ENCODE peak calls at places on chromosomes 16 and 17, in nine cellular contexts. One of them, this sample, is unnamed.

GRCh38 chr17:28616281-28616680 is 2.3 kb upstream of the RSKR start:
- DNase-seq in lower lobe of right lung: no peak
- DNase-seq in ovary: no peak
- DNase-seq in cardiac muscle cell: no peak
- DNase-seq in HCT116: no peak
- DNase-seq in breast epithelium: no peak
- DNase-seq in neuronal stem cell: no peak
- DNase-seq in thoracic aorta: no peak
- DNase-seq in heart left ventricle: no peak
- DNase-seq in this sample: no peak

GRCh38 chr17:48460055-48460454 is 30.0 kb upstream of the SKAP1 start:
- DNase-seq in HCT116: no peak
- DNase-seq in ovary: no peak
- DNase-seq in heart left ventricle: no peak
- DNase-seq in cardiac muscle cell: no peak
- DNase-seq in breast epithelium: no peak
- DNase-seq in lower lobe of right lung: no peak
- DNase-seq in thoracic aorta: no peak
- DNase-seq in neuronal stem cell: no peak
- DNase-seq in this sample: no peak

GRCh38 chr16:68640972-68641371 is 4.1 kb upstream of the CDH3 start:
- DNase-seq in lower lobe of right lung: peak; percentile 0
- DNase-seq in ovary: no peak
- DNase-seq in thoracic aorta: no peak
- DNase-seq in breast epithelium: no peak
- DNase-seq in heart left ventricle: no peak
- DNase-seq in neuronal stem cell: no peak
- DNase-seq in cardiac muscle cell: peak; percentile 56
- DNase-seq in HCT116: no peak
- DNase-seq in this sample: no peak

GRCh38 chr17:27569257-27569722 is 61.7 kb upstream of the LGALS9 start:
- DNase-seq in lower lobe of right lung: peak; percentile 63
- DNase-seq in thoracic aorta: no peak
- DNase-seq in ovary: no peak
- DNase-seq in heart left ventricle: no peak
- DNase-seq in cardiac muscle cell: peak; percentile 39
- DNase-seq in HCT116: no peak
- DNase-seq in breast epithelium: no peak
- DNase-seq in neuronal stem cell: peak; percentile 18
- DNase-seq in this sample: peak; percentile 89

GRCh38 chr17:82319619-82320062 is 2.2 kb upstream of the CD7 start:
- DNase-seq in breast epithelium: no peak
- DNase-seq in thoracic aorta: no peak
- DNase-seq in heart left ventricle: no peak
- DNase-seq in cardiac muscle cell: no peak
- DNase-seq in HCT116: no peak
- DNase-seq in lower lobe of right lung: no peak
- DNase-seq in ovary: no peak
- DNase-seq in neuronal stem cell: no peak
- DNase-seq in this sample: no peak

GRCh38 chr16:83967838-83968482 is at the start of gene NECAB2:
- DNase-seq in breast epithelium: no peak
- DNase-seq in thoracic aorta: no peak
- DNase-seq in ovary: peak; percentile 74
- DNase-seq in neuronal stem cell: peak; percentile 53
- DNase-seq in HCT116: no peak
- DNase-seq in heart left ventricle: peak; percentile 58
- DNase-seq in lower lobe of right lung: peak; percentile 66
- DNase-seq in cardiac muscle cell: peak; percentile 36
- DNase-seq in this sample: peak; percentile 95

GRCh38 chr17:31386542-31387075 is 4.9 kb upstream of the RAB11FIP4 start:
- DNase-seq in ovary: no peak
- DNase-seq in thoracic aorta: no peak
- DNase-seq in breast epithelium: no peak
- DNase-seq in lower lobe of right lung: no peak
- DNase-seq in heart left ventricle: no peak
- DNase-seq in neuronal stem cell: no peak
- DNase-seq in cardiac muscle cell: no peak
- DNase-seq in HCT116: no peak
- DNase-seq in this sample: no peak

GRCh38 chr17:28725166-28725659 is 820 bp downstream of the TLCD1 start:
- DNase-seq in lower lobe of right lung: no peak
- DNase-seq in thoracic aorta: no peak
- DNase-seq in neuronal stem cell: no peak
- DNase-seq in ovary: no peak
- DNase-seq in HCT116: peak; percentile 50
- DNase-seq in breast epithelium: no peak
- DNase-seq in cardiac muscle cell: peak; percentile 63
- DNase-seq in heart left ventricle: no peak
- DNase-seq in this sample: peak; percentile 54

GRCh38 chr17:68455756-68456528 is 1.4 kb downstream of the WIPI1 start:
- DNase-seq in cardiac muscle cell: peak; percentile 95
- DNase-seq in breast epithelium: peak; percentile 64
- DNase-seq in heart left ventricle: no peak
- DNase-seq in ovary: no peak
- DNase-seq in HCT116: no peak
- DNase-seq in lower lobe of right lung: no peak
- DNase-seq in neuronal stem cell: no peak
- DNase-seq in thoracic aorta: no peak
- DNase-seq in this sample: no peak

GRCh38 chr16:64121473-64121872 is 1000.4 kb downstream of the CDH11 start:
- DNase-seq in lower lobe of right lung: no peak
- DNase-seq in heart left ventricle: no peak
- DNase-seq in neuronal stem cell: no peak
- DNase-seq in breast epithelium: no peak
- DNase-seq in ovary: no peak
- DNase-seq in HCT116: no peak
- DNase-seq in cardiac muscle cell: peak; percentile 2
- DNase-seq in thoracic aorta: no peak
- DNase-seq in this sample: no peak

GRCh38 chr16:66315210-66315825 is 51.2 kb upstream of the CDH5 start:
- DNase-seq in lower lobe of right lung: peak; percentile 59
- DNase-seq in cardiac muscle cell: peak; percentile 88
- DNase-seq in breast epithelium: no peak
- DNase-seq in ovary: peak; percentile 69
- DNase-seq in heart left ventricle: peak; percentile 62
- DNase-seq in HCT116: peak; percentile 54
- DNase-seq in neuronal stem cell: peak; percentile 76
- DNase-seq in thoracic aorta: peak; percentile 25
- DNase-seq in this sample: peak; percentile 89

GRCh38 chr17:68498479-68499326 is 13.5 kb upstream of the PRKAR1A start:
- DNase-seq in HCT116: no peak
- DNase-seq in cardiac muscle cell: peak; percentile 68
- DNase-seq in thoracic aorta: no peak
- DNase-seq in lower lobe of right lung: peak; percentile 68
- DNase-seq in ovary: peak; percentile 66
- DNase-seq in breast epithelium: no peak
- DNase-seq in neuronal stem cell: no peak
- DNase-seq in heart left ventricle: peak; percentile 72
- DNase-seq in this sample: no peak

DNA sequence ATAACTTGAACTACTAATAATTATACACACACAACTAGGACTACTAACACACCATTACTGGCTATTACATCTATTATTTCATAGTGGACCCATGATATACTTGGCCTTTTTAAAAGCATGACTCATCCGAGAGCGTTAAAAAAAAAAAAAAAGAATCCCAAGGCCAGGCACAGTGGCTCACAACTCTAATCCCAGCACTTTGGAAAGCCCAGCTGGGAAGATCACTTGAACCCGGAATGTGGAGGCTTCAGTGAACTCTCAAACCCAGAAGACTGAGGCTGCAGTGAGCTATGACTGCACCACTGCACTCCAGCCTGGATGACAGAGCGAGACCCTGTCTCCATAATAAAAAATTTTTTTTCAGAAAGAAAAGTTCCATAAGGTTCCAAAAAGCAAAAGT is 3.1 kb downstream of the GLG1 start:
- DNase-seq in neuronal stem cell: no peak
- DNase-seq in thoracic aorta: no peak
- DNase-seq in HCT116: no peak
- DNase-seq in heart left ventricle: no peak
- DNase-seq in breast epithelium: no peak
- DNase-seq in cardiac muscle cell: peak; percentile 40
- DNase-seq in ovary: no peak
- DNase-seq in lower lobe of right lung: no peak
- DNase-seq in this sample: no peak
- H3K4me3 ChIP-seq in neuronal stem cell: no peak overlapping the region
- H3K4me3 ChIP-seq in thoracic aorta: peak overlapping the region; percentile 23
- H3K4me3 ChIP-seq in HCT116: no peak overlapping the region
- H3K4me3 ChIP-seq in heart left ventricle: no peak overlapping the region
- H3K4me3 ChIP-seq in breast epithelium: no peak overlapping the region
- H3K4me3 ChIP-seq in cardiac muscle cell: no peak overlapping the region
- H3K4me3 ChIP-seq in ovary: no peak overlapping the region
- H3K4me3 ChIP-seq in lower lobe of right lung: no peak overlapping the region
- H3K4me3 ChIP-seq in this sample: no peak overlapping the region

DNA sequence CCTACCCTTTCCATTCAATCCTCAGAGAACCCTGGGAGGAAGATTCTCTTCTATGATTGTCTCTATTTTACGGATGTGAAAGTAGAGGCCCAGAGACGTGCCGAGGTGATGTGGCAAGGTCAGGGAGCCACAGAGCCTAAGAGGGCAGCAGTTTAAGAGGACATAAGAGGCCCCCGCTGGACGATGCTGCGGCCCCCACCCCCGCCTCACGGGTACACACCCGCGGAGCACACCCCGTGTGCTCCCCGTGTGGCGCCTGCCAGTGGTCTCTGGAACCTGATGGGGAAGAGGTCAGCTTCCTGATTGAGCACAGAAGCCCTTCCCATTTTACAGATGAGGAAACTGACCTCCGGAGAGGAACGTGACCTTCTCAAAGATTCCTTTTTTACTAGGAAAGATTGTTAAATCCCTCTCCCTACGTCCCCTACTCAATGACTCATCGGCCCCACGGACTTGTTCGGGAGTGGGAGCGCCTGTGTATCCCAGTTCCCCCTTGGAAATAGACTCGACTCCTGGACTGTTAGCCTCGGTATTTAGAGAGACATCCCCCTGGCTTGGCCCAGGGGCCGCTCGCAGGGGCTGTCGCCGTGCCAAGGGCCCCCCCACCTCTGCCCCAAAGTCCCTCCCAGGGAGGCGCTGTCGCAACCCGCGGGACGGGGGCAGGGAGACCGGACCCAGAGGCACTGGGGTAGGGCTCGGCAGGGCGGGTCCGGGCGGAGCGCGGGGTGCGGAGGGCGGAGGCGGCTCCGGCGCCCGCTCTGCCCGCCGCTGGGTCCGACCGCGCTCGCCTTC is at the start of gene ABCC3:
- DNase-seq in thoracic aorta: no peak
- DNase-seq in cardiac muscle cell: peak; percentile 63
- DNase-seq in HCT116: no peak
- DNase-seq in ovary: peak; percentile 59
- DNase-seq in breast epithelium: peak; percentile 65
- DNase-seq in heart left ventricle: no peak
- DNase-seq in lower lobe of right lung: peak; percentile 77
- DNase-seq in neuronal stem cell: no peak
- DNase-seq in this sample: peak; percentile 92
- H3K27me3 ChIP-seq in thoracic aorta: no peaks in the 10 kb centered on the region
- H3K27me3 ChIP-seq in cardiac muscle cell: peaks cover 71% of the 10 kb centered on the region
- H3K27me3 ChIP-seq in HCT116: no peaks in the 10 kb centered on the region
- H3K27me3 ChIP-seq in ovary: no peaks in the 10 kb centered on the region
- H3K27me3 ChIP-seq in breast epithelium: no peaks in the 10 kb centered on the region
- H3K27me3 ChIP-seq in heart left ventricle: peaks cover 26% of the 10 kb centered on the region
- H3K27me3 ChIP-seq in lower lobe of right lung: peaks cover 34% of the 10 kb centered on the region
- H3K27me3 ChIP-seq in neuronal stem cell: peaks cover 97% of the 10 kb centered on the region
- H3K27me3 ChIP-seq in this sample: peaks cover 48% of the 10 kb centered on the region

DNA sequence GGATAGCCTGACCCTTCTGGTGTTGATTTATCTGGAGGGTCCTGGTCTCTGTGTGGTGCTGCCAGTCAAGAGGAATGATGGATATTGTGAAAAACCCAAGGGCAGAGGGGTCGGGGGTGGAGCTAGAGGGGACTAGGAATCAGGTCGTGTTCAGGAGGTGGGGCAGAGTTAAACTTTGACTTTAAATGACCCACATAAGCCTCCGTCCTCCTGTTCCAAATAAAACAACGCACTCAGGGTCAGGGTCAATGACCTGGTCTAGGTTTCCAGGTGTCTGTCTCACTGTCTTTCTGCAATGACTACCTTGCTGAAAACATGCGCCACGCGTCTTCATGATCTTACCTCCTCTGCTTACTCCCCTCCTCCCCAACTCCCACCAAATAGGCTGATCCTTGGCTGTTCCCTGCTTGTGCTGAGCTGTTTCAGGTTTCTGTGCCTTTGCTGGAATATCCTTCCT is 14.7 kb downstream of the AOC3 start:
- DNase-seq in ovary: no peak
- DNase-seq in thoracic aorta: no peak
- DNase-seq in HCT116: no peak
- DNase-seq in heart left ventricle: no peak
- DNase-seq in cardiac muscle cell: no peak
- DNase-seq in neuronal stem cell: no peak
- DNase-seq in breast epithelium: no peak
- DNase-seq in lower lobe of right lung: no peak
- DNase-seq in this sample: no peak
- H3K4me3 ChIP-seq in ovary: no peak overlapping the region
- H3K4me3 ChIP-seq in thoracic aorta: no peak overlapping the region
- H3K4me3 ChIP-seq in HCT116: no peak overlapping the region
- H3K4me3 ChIP-seq in heart left ventricle: no peak overlapping the region
- H3K4me3 ChIP-seq in cardiac muscle cell: no peak overlapping the region
- H3K4me3 ChIP-seq in neuronal stem cell: no peak overlapping the region
- H3K4me3 ChIP-seq in breast epithelium: no peak overlapping the region
- H3K4me3 ChIP-seq in lower lobe of right lung: no peak overlapping the region
- H3K4me3 ChIP-seq in this sample: no peak overlapping the region

GRCh38 chr17:49486012-49486641 is 9.0 kb upstream of the NGFR start:
- DNase-seq in lower lobe of right lung: no peak
- DNase-seq in heart left ventricle: no peak
- DNase-seq in HCT116: no peak
- DNase-seq in breast epithelium: no peak
- DNase-seq in ovary: no peak
- DNase-seq in neuronal stem cell: peak; percentile 56
- DNase-seq in thoracic aorta: no peak
- DNase-seq in cardiac muscle cell: peak; percentile 27
- DNase-seq in this sample: peak; percentile 96
- H3K27me3 ChIP-seq in lower lobe of right lung: peaks cover 59% of the 10 kb centered on the region
- H3K27me3 ChIP-seq in heart left ventricle: peaks cover 26% of the 10 kb centered on the region
- H3K27me3 ChIP-seq in HCT116: peaks cover 26% of the 10 kb centered on the region
- H3K27me3 ChIP-seq in breast epithelium: no peaks in the 10 kb centered on the region
- H3K27me3 ChIP-seq in ovary: no peaks in the 10 kb centered on the region
- H3K27me3 ChIP-seq in neuronal stem cell: peaks cover 90% of the 10 kb centered on the region
- H3K27me3 ChIP-seq in thoracic aorta: no peaks in the 10 kb centered on the region
- H3K27me3 ChIP-seq in cardiac muscle cell: no peaks in the 10 kb centered on the region
- H3K27me3 ChIP-seq in this sample: peaks cover 11% of the 10 kb centered on the region

DNA sequence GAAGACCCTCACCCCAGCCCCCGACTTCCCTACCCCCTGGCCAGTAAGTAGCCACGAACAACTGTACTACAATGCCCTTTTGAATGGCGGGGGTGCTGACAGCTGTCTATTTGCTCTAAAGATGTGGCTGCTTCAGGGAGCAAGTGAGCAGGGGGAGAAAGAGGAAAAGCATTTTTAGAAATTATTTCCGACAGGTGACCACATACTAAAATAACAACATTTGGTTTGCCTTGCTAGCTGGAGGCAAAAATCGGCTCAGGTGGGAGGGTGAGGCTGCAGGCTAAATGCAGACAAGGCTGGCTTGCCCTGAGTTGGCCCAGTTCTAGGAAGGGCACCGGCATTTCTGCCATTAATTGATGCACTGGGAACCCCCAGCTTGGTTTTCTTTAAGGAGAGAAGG is 188.5 kb downstream of the XYLT1 start:
- DNase-seq in HCT116: no peak
- DNase-seq in heart left ventricle: no peak
- DNase-seq in ovary: no peak
- DNase-seq in neuronal stem cell: no peak
- DNase-seq in breast epithelium: no peak
- DNase-seq in lower lobe of right lung: no peak
- DNase-seq in thoracic aorta: no peak
- DNase-seq in cardiac muscle cell: no peak
- DNase-seq in this sample: no peak
- H3K4me3 ChIP-seq in HCT116: no peak overlapping the region
- H3K4me3 ChIP-seq in heart left ventricle: no peak overlapping the region
- H3K4me3 ChIP-seq in ovary: no peak overlapping the region
- H3K4me3 ChIP-seq in neuronal stem cell: no peak overlapping the region
- H3K4me3 ChIP-seq in breast epithelium: no peak overlapping the region
- H3K4me3 ChIP-seq in lower lobe of right lung: no peak overlapping the region
- H3K4me3 ChIP-seq in thoracic aorta: no peak overlapping the region
- H3K4me3 ChIP-seq in cardiac muscle cell: no peak overlapping the region
- H3K4me3 ChIP-seq in this sample: no peak overlapping the region

GRCh38 chr17:49496866-49497146 is 1.7 kb downstream of the NGFR start:
- DNase-seq in HCT116: no peak
- DNase-seq in lower lobe of right lung: no peak
- DNase-seq in cardiac muscle cell: no peak
- DNase-seq in ovary: no peak
- DNase-seq in neuronal stem cell: no peak
- DNase-seq in breast epithelium: no peak
- DNase-seq in thoracic aorta: no peak
- DNase-seq in heart left ventricle: no peak
- DNase-seq in this sample: no peak
- H3K27me3 ChIP-seq in HCT116: no peaks in the 10 kb centered on the region
- H3K27me3 ChIP-seq in lower lobe of right lung: peaks cover 74% of the 10 kb centered on the region
- H3K27me3 ChIP-seq in cardiac muscle cell: peaks cover 51% of the 10 kb centered on the region
- H3K27me3 ChIP-seq in ovary: peaks cover 10% of the 10 kb centered on the region
- H3K27me3 ChIP-seq in neuronal stem cell: peaks cover 90% of the 10 kb centered on the region
- H3K27me3 ChIP-seq in breast epithelium: no peaks in the 10 kb centered on the region
- H3K27me3 ChIP-seq in thoracic aorta: no peaks in the 10 kb centered on the region
- H3K27me3 ChIP-seq in heart left ventricle: peaks cover 47% of the 10 kb centered on the region
- H3K27me3 ChIP-seq in this sample: peaks cover 46% of the 10 kb centered on the region

This sample was measured in H7.